ENCODE peak calls at places on chromosome 1, in eight cellular contexts. One of them, this sample, is unnamed.

GRCh38 chr1:100775483-100775882 is 55.9 kb downstream of the VCAM1 start:
- DNase-seq in stomach: no peak
- DNase-seq in H1: no peak
- DNase-seq in transverse colon: no peak
- DNase-seq in pancreas: no peak
- DNase-seq in CD4-positive, alpha-beta memory T cell: no peak
- DNase-seq in breast epithelium: no peak
- DNase-seq in hepatocyte: no peak
- DNase-seq in this sample: no peak

GRCh38 chr1:94855307-94855700 is 35.1 kb downstream of the SLC44A3 start:
- DNase-seq in stomach: no peak
- DNase-seq in H1: no peak
- DNase-seq in transverse colon: no peak
- DNase-seq in pancreas: no peak
- DNase-seq in CD4-positive, alpha-beta memory T cell: no peak
- DNase-seq in breast epithelium: no peak
- DNase-seq in hepatocyte: no peak
- DNase-seq in this sample: peak; percentile 13

GRCh38 chr1:240149488-240150094 is 57.9 kb downstream of the FMN2 start:
- DNase-seq in stomach: no peak
- DNase-seq in H1: no peak
- DNase-seq in transverse colon: no peak
- DNase-seq in pancreas: no peak
- DNase-seq in CD4-positive, alpha-beta memory T cell: peak; percentile 1
- DNase-seq in breast epithelium: no peak
- DNase-seq in hepatocyte: peak; percentile 24
- DNase-seq in this sample: peak; percentile 3

GRCh38 chr1:159964144-159964543 is 10.1 kb upstream of the SLAMF9 start:
- DNase-seq in stomach: no peak
- DNase-seq in H1: no peak
- DNase-seq in transverse colon: no peak
- DNase-seq in pancreas: no peak
- DNase-seq in CD4-positive, alpha-beta memory T cell: no peak
- DNase-seq in breast epithelium: no peak
- DNase-seq in hepatocyte: no peak
- DNase-seq in this sample: no peak

GRCh38 chr1:230867903-230868735 is at the start of gene C1orf198:
- DNase-seq in stomach: peak; percentile 78
- DNase-seq in H1: no peak
- DNase-seq in transverse colon: peak; percentile 81
- DNase-seq in pancreas: peak; percentile 76
- DNase-seq in CD4-positive, alpha-beta memory T cell: peak; percentile 77
- DNase-seq in breast epithelium: peak; percentile 49
- DNase-seq in hepatocyte: peak; percentile 89
- DNase-seq in this sample: peak; percentile 78

GRCh38 chr1:37358992-37359391 is 115.4 kb upstream of the ZC3H12A start:
- DNase-seq in stomach: no peak
- DNase-seq in H1: no peak
- DNase-seq in transverse colon: no peak
- DNase-seq in pancreas: no peak
- DNase-seq in CD4-positive, alpha-beta memory T cell: no peak
- DNase-seq in breast epithelium: no peak
- DNase-seq in hepatocyte: no peak
- DNase-seq in this sample: no peak

GRCh38 chr1:79604490-79605198 is 598.1 kb upstream of the ADGRL4 start:
- DNase-seq in stomach: no peak
- DNase-seq in H1: no peak
- DNase-seq in transverse colon: no peak
- DNase-seq in pancreas: no peak
- DNase-seq in CD4-positive, alpha-beta memory T cell: no peak
- DNase-seq in breast epithelium: no peak
- DNase-seq in hepatocyte: no peak
- DNase-seq in this sample: no peak

GRCh38 chr1:112721966-112722524 is 6.9 kb upstream of the PPM1J start:
- DNase-seq in stomach: no peak
- DNase-seq in H1: no peak
- DNase-seq in transverse colon: no peak
- DNase-seq in pancreas: peak; percentile 41
- DNase-seq in CD4-positive, alpha-beta memory T cell: no peak
- DNase-seq in breast epithelium: no peak
- DNase-seq in hepatocyte: no peak
- DNase-seq in this sample: no peak

GRCh38 chr1:167460836-167461235 is 57.5 kb downstream of the CD247 start:
- DNase-seq in stomach: no peak
- DNase-seq in H1: no peak
- DNase-seq in transverse colon: no peak
- DNase-seq in pancreas: no peak
- DNase-seq in CD4-positive, alpha-beta memory T cell: peak; percentile 54
- DNase-seq in breast epithelium: peak; percentile 43
- DNase-seq in hepatocyte: no peak
- DNase-seq in this sample: no peak

GRCh38 chr1:32339363-32339978 is 3.4 kb upstream of the MARCKSL1 start:
- DNase-seq in stomach: no peak
- DNase-seq in H1: no peak
- DNase-seq in transverse colon: no peak
- DNase-seq in pancreas: no peak
- DNase-seq in CD4-positive, alpha-beta memory T cell: no peak
- DNase-seq in breast epithelium: no peak
- DNase-seq in hepatocyte: no peak
- DNase-seq in this sample: no peak

GRCh38 chr1:41599912-41600311 is 115.4 kb upstream of the EDN2 start:
- DNase-seq in stomach: no peak
- DNase-seq in H1: no peak
- DNase-seq in transverse colon: no peak
- DNase-seq in pancreas: no peak
- DNase-seq in CD4-positive, alpha-beta memory T cell: no peak
- DNase-seq in breast epithelium: no peak
- DNase-seq in hepatocyte: no peak
- DNase-seq in this sample: no peak
- H3K27me3 ChIP-seq in stomach: no peaks in the 10 kb centered on the region
- H3K27me3 ChIP-seq in H1: no peaks in the 10 kb centered on the region
- H3K27me3 ChIP-seq in transverse colon: no peaks in the 10 kb centered on the region
- H3K27me3 ChIP-seq in pancreas: no peaks in the 10 kb centered on the region
- H3K27me3 ChIP-seq in CD4-positive, alpha-beta memory T cell: no peaks in the 10 kb centered on the region
- H3K27me3 ChIP-seq in breast epithelium: no peaks in the 10 kb centered on the region
- H3K27me3 ChIP-seq in hepatocyte: no peaks in the 10 kb centered on the region
- H3K27me3 ChIP-seq in this sample: no peaks in the 10 kb centered on the region

GRCh38 chr1:40184193-40184592 is 23.0 kb downstream of the RLF start:
- DNase-seq in stomach: no peak
- DNase-seq in H1: no peak
- DNase-seq in transverse colon: no peak
- DNase-seq in pancreas: no peak
- DNase-seq in CD4-positive, alpha-beta memory T cell: no peak
- DNase-seq in breast epithelium: no peak
- DNase-seq in hepatocyte: no peak
- DNase-seq in this sample: no peak

GRCh38 chr1:40182956-40183710 is 21.9 kb downstream of the RLF start:
- DNase-seq in stomach: no peak
- DNase-seq in H1: no peak
- DNase-seq in transverse colon: no peak
- DNase-seq in pancreas: no peak
- DNase-seq in CD4-positive, alpha-beta memory T cell: no peak
- DNase-seq in breast epithelium: no peak
- DNase-seq in hepatocyte: peak; percentile 30
- DNase-seq in this sample: peak; percentile 14

GRCh38 chr1:40187399-40187798 is 26.2 kb downstream of the RLF start:
- DNase-seq in stomach: no peak
- DNase-seq in H1: no peak
- DNase-seq in transverse colon: no peak
- DNase-seq in pancreas: no peak
- DNase-seq in CD4-positive, alpha-beta memory T cell: no peak
- DNase-seq in breast epithelium: no peak
- DNase-seq in hepatocyte: no peak
- DNase-seq in this sample: no peak

DNA sequence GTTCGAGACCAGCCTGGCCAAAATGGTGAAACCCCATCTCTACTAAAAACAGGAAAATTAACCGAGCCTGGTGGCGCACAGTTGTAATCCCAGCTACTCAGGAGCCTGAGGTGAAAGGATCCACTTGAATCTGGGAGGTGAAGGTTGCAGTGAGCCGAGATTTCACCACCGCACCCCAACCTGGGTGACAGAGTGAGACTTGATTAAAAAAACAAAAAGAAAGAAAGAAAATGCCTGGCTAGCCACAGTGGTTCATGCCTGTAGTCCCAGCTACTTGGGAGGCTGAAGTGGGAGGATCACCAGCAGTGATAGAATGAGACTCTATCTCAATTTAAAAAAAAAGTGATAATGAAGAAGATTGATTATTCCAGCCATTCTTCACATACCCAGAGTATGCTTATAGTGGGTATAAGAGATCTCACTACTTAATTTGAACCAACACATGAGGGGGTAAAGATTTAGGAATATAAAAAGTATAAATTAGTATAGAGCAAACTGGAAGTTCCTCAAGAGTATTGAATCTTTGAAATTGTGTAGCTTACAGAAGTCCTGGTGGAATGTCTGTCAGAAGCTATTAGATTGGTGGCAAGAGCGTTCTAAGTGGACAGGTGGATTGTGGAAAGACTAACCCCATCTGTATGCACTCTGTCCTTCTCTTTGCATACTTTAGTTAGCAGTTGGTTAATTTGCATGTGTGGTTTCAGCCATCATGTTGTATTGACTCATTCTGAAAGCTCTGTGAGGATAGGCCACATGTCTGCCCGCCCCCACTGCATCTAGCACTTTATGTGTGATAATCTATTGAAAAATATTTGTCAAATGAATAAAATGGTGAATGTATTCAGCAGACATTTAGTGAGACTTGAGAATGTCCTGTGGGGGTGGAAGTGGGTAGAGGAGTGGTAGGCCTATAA is 25.0 kb downstream of the RLF start:
- DNase-seq in stomach: no peak
- DNase-seq in H1: no peak
- DNase-seq in transverse colon: peak; percentile 10
- DNase-seq in pancreas: no peak
- DNase-seq in CD4-positive, alpha-beta memory T cell: no peak
- DNase-seq in breast epithelium: no peak
- DNase-seq in hepatocyte: no peak
- DNase-seq in this sample: no peak
- H3K4me3 ChIP-seq in stomach: no peak overlapping the region
- H3K4me3 ChIP-seq in H1: no peak overlapping the region
- H3K4me3 ChIP-seq in transverse colon: no peak overlapping the region
- H3K4me3 ChIP-seq in pancreas: no peak overlapping the region
- H3K4me3 ChIP-seq in CD4-positive, alpha-beta memory T cell: no peak overlapping the region
- H3K4me3 ChIP-seq in breast epithelium: no peak overlapping the region
- H3K4me3 ChIP-seq in hepatocyte: no peak overlapping the region
- H3K4me3 ChIP-seq in this sample: no peak overlapping the region

GRCh38 chr1:243287128-243287470 is 31.3 kb downstream of the SDCCAG8 start:
- DNase-seq in stomach: no peak
- DNase-seq in H1: no peak
- DNase-seq in transverse colon: no peak
- DNase-seq in pancreas: no peak
- DNase-seq in CD4-positive, alpha-beta memory T cell: no peak
- DNase-seq in breast epithelium: no peak
- DNase-seq in hepatocyte: no peak
- DNase-seq in this sample: no peak
- H3K4me1 ChIP-seq in stomach: no peaks in the 10 kb centered on the region
- H3K4me1 ChIP-seq in H1: no peaks in the 10 kb centered on the region
- H3K4me1 ChIP-seq in transverse colon: peaks cover 2% of the 10 kb centered on the region
- H3K4me1 ChIP-seq in pancreas: no peaks in the 10 kb centered on the region
- H3K4me1 ChIP-seq in CD4-positive, alpha-beta memory T cell: no peaks in the 10 kb centered on the region
- H3K4me1 ChIP-seq in breast epithelium: no peaks in the 10 kb centered on the region
- H3K4me1 ChIP-seq in hepatocyte: no peaks in the 10 kb centered on the region
- H3K4me1 ChIP-seq in this sample: no peaks in the 10 kb centered on the region

GRCh38 chr1:3113047-3113740 is 44.2 kb downstream of the PRDM16 start:
- DNase-seq in stomach: no peak
- DNase-seq in H1: no peak
- DNase-seq in transverse colon: no peak
- DNase-seq in pancreas: no peak
- DNase-seq in CD4-positive, alpha-beta memory T cell: no peak
- DNase-seq in breast epithelium: no peak
- DNase-seq in hepatocyte: no peak
- DNase-seq in this sample: no peak

GRCh38 chr1:3113741-3114056 is 44.7 kb downstream of the PRDM16 start:
- DNase-seq in stomach: no peak
- DNase-seq in H1: no peak
- DNase-seq in transverse colon: no peak
- DNase-seq in pancreas: no peak
- DNase-seq in CD4-positive, alpha-beta memory T cell: no peak
- DNase-seq in breast epithelium: no peak
- DNase-seq in hepatocyte: no peak
- DNase-seq in this sample: no peak

GRCh38 chr1:3114131-3114744 is 45.2 kb downstream of the PRDM16 start:
- DNase-seq in stomach: no peak
- DNase-seq in H1: no peak
- DNase-seq in transverse colon: no peak
- DNase-seq in pancreas: no peak
- DNase-seq in CD4-positive, alpha-beta memory T cell: no peak
- DNase-seq in breast epithelium: no peak
- DNase-seq in hepatocyte: no peak
- DNase-seq in this sample: no peak

GRCh38 chr1:3112526-3112925 is 43.5 kb downstream of the PRDM16 start:
- DNase-seq in stomach: no peak
- DNase-seq in H1: no peak
- DNase-seq in transverse colon: no peak
- DNase-seq in pancreas: no peak
- DNase-seq in CD4-positive, alpha-beta memory T cell: no peak
- DNase-seq in breast epithelium: no peak
- DNase-seq in hepatocyte: no peak
- DNase-seq in this sample: no peak

GRCh38 chr1:3111616-3112021 is 42.6 kb downstream of the PRDM16 start:
- DNase-seq in stomach: no peak
- DNase-seq in H1: no peak
- DNase-seq in transverse colon: no peak
- DNase-seq in pancreas: no peak
- DNase-seq in CD4-positive, alpha-beta memory T cell: no peak
- DNase-seq in breast epithelium: no peak
- DNase-seq in hepatocyte: no peak
- DNase-seq in this sample: no peak
- H3K27me3 ChIP-seq in stomach: peaks cover 10% of the 10 kb centered on the region
- H3K27me3 ChIP-seq in H1: no peaks in the 10 kb centered on the region
- H3K27me3 ChIP-seq in transverse colon: no peaks in the 10 kb centered on the region
- H3K27me3 ChIP-seq in pancreas: no peaks in the 10 kb centered on the region
- H3K27me3 ChIP-seq in CD4-positive, alpha-beta memory T cell: no peaks in the 10 kb centered on the region
- H3K27me3 ChIP-seq in breast epithelium: no peaks in the 10 kb centered on the region
- H3K27me3 ChIP-seq in hepatocyte: no peaks in the 10 kb centered on the region
- H3K27me3 ChIP-seq in this sample: no peaks in the 10 kb centered on the region

This sample was measured in SJCRH30.